ENCODE peak calls at places on chromosomes 6 and 20, in six cellular contexts. L is right atrium auricular region, W is natural killer cell, I is cardiac fibroblast, K is glutamatergic neuron, Y is endothelial cell. P is an unnamed sample.

GRCh38 chr6:83417880-83418663 is 12.8 kb downstream of the ME1 start:
- DNase-seq in I (peak), W (no peak), L (no peak), Y (no peak), K (no peak), P (peak)

GRCh38 chr6:15246217-15247211 is 645 bp downstream of the JARID2 start:
- DNase-seq in L (no peak), I (peak), Y (no peak), K (no peak), W (no peak), P (peak)

GRCh38 chr20:16007164-16007563 is 566.1 kb downstream of the KIF16B start:
- DNase-seq in L (no peak), Y (no peak), W (no peak), I (no peak), K (no peak), P (no peak)

GRCh38 chr6:14499804-14500203 is 382.2 kb downstream of the CD83 start:
- DNase-seq in K (no peak), Y (no peak), W (no peak), I (peak), L (no peak), P (no peak)

GRCh38 chr20:24892522-24892921 is 56.5 kb upstream of the CST7 start:
- DNase-seq in I (no peak), L (peak), Y (no peak), K (no peak), W (no peak), P (no peak)

GRCh38 chr20:22719250-22719649 is 134.9 kb upstream of the FOXA2 start:
- DNase-seq in Y (no peak), K (no peak), I (no peak), L (no peak), W (no peak), P (no peak)

GRCh38 chr20:57811373-57812020 is 101.7 kb upstream of the PMEPA1 start:
- DNase-seq in W (no peak), K (no peak), L (no peak), Y (no peak), I (no peak), P (no peak)

GRCh38 chr6:159169193-159169555 is at the start of gene FNDC1:
- DNase-seq in L (no peak), W (no peak), I (peak), Y (peak), K (peak), P (no peak)

GRCh38 chr6:76684881-76685280 is 612.4 kb upstream of the IMPG1 start:
- DNase-seq in W (no peak), Y (no peak), K (no peak), I (peak), L (no peak), P (no peak)

GRCh38 chr6:82862543-82862942 is 203.1 kb downstream of the UBE3D start:
- DNase-seq in L (no peak), Y (no peak), I (peak), K (no peak), W (no peak), P (peak)

GRCh38 chr6:105326216-105326615 is 76.7 kb downstream of the PREP start:
- DNase-seq in W (no peak), I (peak), L (no peak), Y (no peak), K (no peak), P (peak)

GRCh38 chr6:55617272-55617671 is 38.3 kb upstream of the HMGCLL1 start:
- DNase-seq in L (no peak), K (no peak), Y (peak), W (no peak), I (peak), P (peak)

GRCh38 chr6:16291739-16292138 is 53.4 kb downstream of the GMPR start:
- DNase-seq in L (no peak), W (no peak), I (no peak), K (no peak), Y (no peak), P (no peak)

GRCh38 chr20:56636701-56637100 is 7.6 kb downstream of the TFAP2C start:
- DNase-seq in I (no peak), K (no peak), L (no peak), Y (no peak), W (no peak), P (peak)

GRCh38 chr20:62711703-62712101 is 3.1 kb downstream of the NTSR1 start:
- DNase-seq in I (no peak), W (no peak), K (no peak), Y (no peak), L (no peak), P (no peak)

GRCh38 chr6:107490568-107491058 is 696 bp downstream of the SOBP start:
- DNase-seq in K (no peak), I (no peak), Y (peak), W (no peak), L (no peak), P (no peak)

GRCh38 chr6:69813508-69813907 is 16.7 kb upstream of the LMBRD1 start:
- DNase-seq in K (no peak), I (no peak), W (no peak), Y (no peak), L (no peak), P (no peak)

GRCh38 chr6:76876922-76877553 is 586.3 kb downstream of the HTR1B start:
- DNase-seq in L (no peak), K (peak), I (peak), W (no peak), Y (peak), P (no peak)

GRCh38 chr6:72246926-72247325 is 360.6 kb downstream of the RIMS1 start:
- DNase-seq in L (no peak), Y (no peak), K (no peak), W (no peak), I (no peak), P (no peak)
- TF ChIP-seq CTCF in L (no peak), Y (no peak), K (no peak), W (no peak), I (no peak), P (no peak)

GRCh38 chr20:32037929-32038328 is 14.1 kb upstream of the HCK start:
- DNase-seq in K (no peak), I (peak), L (no peak), W (no peak), Y (no peak), P (peak)

GRCh38 chr20:32036252-32036651 is 15.8 kb upstream of the HCK start:
- DNase-seq in K (no peak), W (no peak), Y (no peak), I (no peak), L (no peak), P (no peak)

GRCh38 chr20:32036716-32037355 is 15.2 kb upstream of the HCK start:
- DNase-seq in I (no peak), K (no peak), W (no peak), L (no peak), Y (no peak), P (no peak)

GRCh38 chr20:32034581-32035397 is 17.3 kb upstream of the HCK start:
- DNase-seq in W (no peak), Y (no peak), I (no peak), K (no peak), L (peak), P (peak)

DNA sequence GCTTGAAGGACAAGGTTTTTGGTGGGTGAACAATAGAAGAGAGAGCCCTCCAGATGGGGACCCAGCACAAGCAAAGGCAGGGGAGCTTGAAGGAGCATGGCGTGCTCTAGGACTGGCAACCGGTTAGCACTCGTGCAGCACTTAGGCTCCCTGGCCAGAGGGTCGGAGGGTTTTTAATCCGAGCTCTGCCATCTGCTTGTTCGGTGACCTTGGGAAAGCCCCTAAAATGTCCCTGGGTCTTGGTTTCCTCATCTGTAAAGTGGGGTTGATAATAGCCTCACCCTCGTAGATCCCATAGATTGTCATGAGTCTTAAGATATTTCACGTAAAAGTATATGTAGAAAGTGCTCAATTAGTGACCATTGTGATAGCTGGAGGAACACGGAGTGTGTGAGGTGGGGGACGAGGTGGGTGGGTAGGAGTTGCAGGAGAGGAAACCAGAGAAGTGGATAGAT is 16.6 kb upstream of the HCK start:
- DNase-seq in L (no peak), K (no peak), W (no peak), Y (no peak), I (no peak), P (no peak)
- TF ChIP-seq CTCF in L (no peak), K (no peak), W (no peak), Y (no peak), I (no peak), P (no peak)

GRCh38 chr6:3455490-3456394 is 1.1 kb downstream of the SLC22A23 start:
- DNase-seq in Y (peak), W (no peak), L (no peak), K (peak), I (no peak), P (no peak)
- TF ChIP-seq CTCF in Y (no peak), W (no peak), L (no peak), K (no peak), I (no peak), P (no peak)

DNA sequence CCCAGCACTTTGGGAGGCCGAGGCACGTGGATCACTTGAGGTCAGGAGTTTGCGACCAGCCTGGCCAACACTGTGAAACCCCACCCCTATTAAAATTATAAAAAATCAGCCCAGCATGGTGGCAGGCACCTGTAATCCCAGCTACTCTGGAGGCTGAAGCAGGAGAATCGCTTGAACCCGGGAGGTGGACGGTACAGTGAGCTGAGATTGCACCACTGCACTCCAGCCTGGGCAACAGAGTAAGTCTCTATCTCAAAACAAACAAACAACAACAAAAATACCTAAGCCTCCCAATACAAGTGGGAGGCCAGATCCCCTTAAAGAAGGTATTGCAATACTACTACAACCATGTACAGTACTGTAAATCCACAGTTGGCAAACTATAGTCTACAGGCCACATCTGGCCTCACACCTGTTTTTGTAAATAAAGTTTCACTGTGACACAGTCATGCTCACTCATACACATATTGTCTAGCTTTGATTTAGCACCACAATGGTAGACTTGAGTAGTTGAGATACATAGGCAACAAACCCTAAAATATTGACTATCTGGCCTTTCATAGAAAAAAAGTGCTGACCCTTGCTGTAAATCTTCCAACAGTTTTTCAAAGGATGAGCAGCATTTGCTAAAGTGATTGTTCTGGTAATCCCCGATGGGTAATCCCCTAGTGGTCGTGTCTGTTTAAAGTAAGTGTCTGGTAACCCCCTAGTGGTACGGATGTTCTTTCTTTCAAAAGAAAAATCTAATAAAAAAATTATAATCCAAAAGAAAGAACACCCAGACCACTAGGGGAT is 202.0 kb downstream of the RNGTT start:
- DNase-seq in L (no peak), Y (no peak), W (no peak), I (no peak), K (no peak), P (no peak)
- TF ChIP-seq CTCF in L (no peak), Y (peak), W (no peak), I (no peak), K (peak), P (no peak)

DNA sequence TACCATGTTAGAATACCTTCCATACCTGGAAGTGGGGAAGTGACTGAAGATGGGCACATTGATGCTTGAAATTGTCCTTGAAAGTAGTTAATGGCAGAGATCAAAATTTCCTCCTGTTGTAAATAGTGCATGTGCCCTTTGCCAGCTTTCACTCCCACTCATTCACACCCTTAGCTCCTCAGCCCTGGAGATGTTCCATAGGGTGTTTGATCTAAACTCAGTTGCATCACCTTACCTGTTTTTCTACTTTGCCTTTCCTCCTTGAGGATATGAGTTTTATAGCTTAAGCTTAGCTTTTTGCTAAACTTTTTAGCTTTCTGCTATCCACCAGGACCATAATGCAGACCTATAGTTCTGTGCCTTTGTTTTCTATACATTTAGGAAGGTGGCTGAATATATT is 69.0 kb downstream of the CEP57L1 start:
- DNase-seq in K (no peak), I (no peak), L (no peak), Y (no peak), W (no peak), P (no peak)
- TF ChIP-seq CTCF in K (no peak), I (no peak), L (no peak), Y (no peak), W (no peak), P (no peak)

GRCh38 chr6:29942275-29943052 is at the start of gene HLA-A:
- DNase-seq in K (peak), W (peak), Y (peak), L (peak), I (peak), P (peak)
- TF ChIP-seq CTCF in K (no peak), W (no peak), Y (no peak), L (no peak), I (no peak), P (no peak)

P was measured in MCF 10A.